ENCODE peak calls at places on chromosomes 3 and 15, in eight cellular contexts. J is epithelial cell of esophagus; F is effector memory CD4-positive, alpha-beta T cell; P is EH; H is HL-60; V is SJSA1; S is GOT3; C is caudate nucleus. A is an unnamed sample.
A peak's percentile ranks its signal among the peaks of the same experiment; 100 is the strongest.

GRCh38 chr15:31459011-31459748 is 132.5 kb downstream of the KLF13 start:
- DNase-seq in J (peak; percentile 97), F (no peak), P (no peak), H (no peak), V (peak; percentile 7), S (no peak), C (no peak), A (no peak)

GRCh38 chr3:142968319-142968718 is 4.8 kb upstream of the PAQR9 start:
- DNase-seq in J (no peak), F (no peak), P (no peak), H (no peak), V (no peak), S (no peak), C (no peak), A (no peak)

GRCh38 chr3:107216229-107216628 is 161.0 kb upstream of the CCDC54 start:
- DNase-seq in J (no peak), F (no peak), P (no peak), H (no peak), V (no peak), S (no peak), C (no peak), A (no peak)

GRCh38 chr15:66524801-66525200 is 19.7 kb downstream of the ZWILCH start:
- DNase-seq in J (no peak), F (no peak), P (no peak), H (no peak), V (no peak), S (no peak), C (no peak), A (no peak)

GRCh38 chr3:64108281-64108680 is 85.0 kb upstream of the PSMD6 start:
- DNase-seq in J (no peak), F (no peak), P (no peak), H (no peak), V (no peak), S (no peak), C (no peak), A (no peak)

GRCh38 chr3:158768881-158769518 is 32.9 kb upstream of the MFSD1 start:
- DNase-seq in J (peak; percentile 60), F (no peak), P (peak; percentile 96), H (no peak), V (peak; percentile 59), S (no peak), C (no peak), A (peak; percentile 67)

GRCh38 chr3:148246286-148246685 is 451.4 kb upstream of the AGTR1 start:
- DNase-seq in J (no peak), F (no peak), P (no peak), H (no peak), V (no peak), S (no peak), C (no peak), A (no peak)

GRCh38 chr3:168162172-168162571 is 66.4 kb upstream of the GOLIM4 start:
- DNase-seq in J (no peak), F (no peak), P (peak; percentile 11), H (no peak), V (no peak), S (no peak), C (no peak), A (no peak)

GRCh38 chr3:8416965-8417364 is 84.7 kb upstream of the LMCD1 start:
- DNase-seq in J (peak; percentile 54), F (no peak), P (peak; percentile 53), H (peak; percentile 31), V (no peak), S (no peak), C (no peak), A (no peak)

GRCh38 chr15:70343961-70344360 is 246.2 kb upstream of the TLE3 start:
- DNase-seq in J (no peak), F (no peak), P (no peak), H (no peak), V (peak; percentile 20), S (no peak), C (no peak), A (no peak)

GRCh38 chr3:56955551-56956131 is 104.8 kb upstream of the SPATA12 start:
- DNase-seq in J (no peak), F (no peak), P (no peak), H (no peak), V (no peak), S (no peak), C (no peak), A (no peak)

GRCh38 chr3:109331692-109332091 is 5.7 kb downstream of the DPPA4 start:
- DNase-seq in J (no peak), F (no peak), P (no peak), H (no peak), V (no peak), S (no peak), C (no peak), A (no peak)

GRCh38 chr3:172317984-172318383 is 130.3 kb downstream of the GHSR start:
- DNase-seq in J (peak; percentile 84), F (no peak), P (peak; percentile 96), H (no peak), V (peak; percentile 46), S (no peak), C (no peak), A (peak; percentile 43)

GRCh38 chr3:106206165-106206564 is 337.4 kb upstream of the CBLB start:
- DNase-seq in J (peak; percentile 55), F (no peak), P (peak; percentile 68), H (peak; percentile 23), V (no peak), S (no peak), C (no peak), A (no peak)

A was measured in SW 1271.